ENCODE peak calls at places on chromosomes 5 and 9, in seven cellular contexts. Z is fibroblast of mammary gland, M is GM13977, J is left cardiac atrium, C is HEK293T, K is uterus, B is HTR-8/SVneo. I is an unnamed sample.

GRCh38 chr5:127565586-127566270 is 48.3 kb downstream of the PRRC1 start:
- DNase-seq in K (no peak), C (no peak), J (no peak), M (no peak), B (no peak), Z (no peak), I (no peak)

GRCh38 chr5:158802941-158803341 is 296.8 kb downstream of the EBF1 start:
- DNase-seq in M (no peak), Z (peak), C (no peak), J (no peak), B (no peak), K (no peak), I (no peak)

GRCh38 chr9:129383005-129383414 is 204.9 kb upstream of the IER5L start:
- DNase-seq in B (no peak), K (no peak), Z (no peak), M (no peak), C (no peak), J (peak), I (no peak)

GRCh38 chr5:147949711-147950573 is 43.6 kb upstream of the C5orf46 start:
- DNase-seq in K (no peak), C (peak), M (peak), J (no peak), B (peak), Z (peak), I (no peak)

GRCh38 chr9:99809586-99810357 is 11.9 kb upstream of the NR4A3 start:
- DNase-seq in Z (peak), J (no peak), K (no peak), B (no peak), M (no peak), C (no peak), I (no peak)

GRCh38 chr9:8613346-8613825 is 813.8 kb upstream of the DMAC1 start:
- DNase-seq in J (no peak), C (no peak), Z (peak), M (no peak), B (no peak), K (no peak), I (no peak)

GRCh38 chr5:180636403-180637075 is 12.9 kb downstream of the FLT4 start:
- DNase-seq in Z (peak), K (no peak), M (no peak), B (peak), C (no peak), J (peak), I (no peak)

GRCh38 chr5:116865651-116866050 is 291.0 kb upstream of the SEMA6A start:
- DNase-seq in K (no peak), M (no peak), Z (no peak), B (no peak), C (no peak), J (no peak), I (no peak)

GRCh38 chr9:130825051-130825651 is 9.9 kb upstream of the ABL1 start:
- DNase-seq in B (peak), C (peak), Z (peak), J (no peak), K (peak), M (no peak), I (no peak)

GRCh38 chr9:17013010-17013409 is 121.8 kb upstream of the CNTLN start:
- DNase-seq in C (no peak), Z (no peak), B (no peak), M (no peak), K (no peak), J (no peak), I (no peak)

GRCh38 chr5:120994112-120994511 is 530.0 kb downstream of the PRR16 start:
- DNase-seq in B (no peak), M (no peak), J (no peak), Z (no peak), C (no peak), K (no peak), I (no peak)

GRCh38 chr9:135307314-135307713 is 172.3 kb upstream of the PPP1R26 start:
- DNase-seq in B (no peak), M (no peak), C (no peak), J (no peak), K (no peak), Z (no peak), I (no peak)

GRCh38 chr9:89804766-89805531 is 200.1 kb downstream of the GADD45G start:
- DNase-seq in B (no peak), M (no peak), Z (no peak), J (no peak), C (no peak), K (no peak), I (no peak)

GRCh38 chr5:159819671-159820411 is 96.4 kb upstream of the ADRA1B start:
- DNase-seq in B (no peak), J (peak), Z (peak), C (no peak), K (peak), M (no peak), I (no peak)

GRCh38 chr9:109861918-109862317 is 81.9 kb downstream of the PALM2AKAP2 start:
- DNase-seq in B (no peak), M (no peak), Z (no peak), J (no peak), C (no peak), K (no peak), I (no peak)

GRCh38 chr5:179380211-179381035 is 35.2 kb upstream of the ADAMTS2 start:
- DNase-seq in Z (no peak), K (no peak), C (no peak), M (no peak), J (no peak), B (no peak), I (no peak)

GRCh38 chr9:27059907-27060306 is 49.1 kb upstream of the TEK start:
- DNase-seq in B (no peak), M (no peak), K (no peak), Z (no peak), C (no peak), J (no peak), I (no peak)

GRCh38 chr9:116027511-116027910 is 126.1 kb upstream of the PAPPA start:
- DNase-seq in C (no peak), Z (peak), B (no peak), M (no peak), J (no peak), K (no peak), I (no peak)

GRCh38 chr5:33761139-33761538 is 130.7 kb downstream of the ADAMTS12 start:
- DNase-seq in K (no peak), J (no peak), M (no peak), Z (no peak), C (no peak), B (peak), I (no peak)

GRCh38 chr9:72871685-72872084 is 81.2 kb downstream of the ALDH1A1 start:
- DNase-seq in C (no peak), Z (peak), M (no peak), B (no peak), J (no peak), K (no peak), I (no peak)

GRCh38 chr5:4295663-4296339 is 700.2 kb downstream of the IRX1 start:
- DNase-seq in K (no peak), B (no peak), Z (no peak), M (no peak), C (peak), J (no peak), I (no peak)

GRCh38 chr5:42858709-42859108 is 47.0 kb upstream of the SELENOP start:
- DNase-seq in C (no peak), J (no peak), K (no peak), M (no peak), B (no peak), Z (no peak), I (no peak)

GRCh38 chr5:80275347-80275746 is 19.5 kb upstream of the SERINC5 start:
- DNase-seq in J (no peak), B (peak), K (no peak), Z (peak), M (no peak), C (no peak), I (no peak)

GRCh38 chr9:101511009-101511408 is 22.6 kb upstream of the RNF20 start:
- DNase-seq in C (no peak), Z (no peak), M (no peak), K (no peak), J (no peak), B (no peak), I (no peak)

GRCh38 chr9:127876026-127876763 is 1.3 kb downstream of the AK1 start:
- DNase-seq in C (no peak), B (no peak), K (no peak), Z (no peak), J (no peak), M (no peak), I (no peak)

I was measured in cortex of kidney.